ENCODE peak calls at places on chromosomes 12 and 14, in seven cellular contexts. J is NCI-H748 treated with DMSO at 0.1 percent for 48 hours; I is GDM1; L is effector memory CD8-positive, alpha-beta T cell; C is stimulated activated CD4-positive, alpha-beta T cell treated with anti-CD3 and anti-CD28 coated beads, TNF-alpha, amount 100 ng/mL, for 48 hours; V is CD8-positive, alpha-beta memory T cell; W is lung microvascular endothelial cell. P is an unnamed sample.

GRCh38 chr14:51180577-51180976 is 59.5 kb upstream of the TMX1 start:
- DNase-seq in L (no peak), I (no peak), V (no peak), J (no peak), C (no peak), W (no peak), P (no peak)

GRCh38 chr14:38125484-38125912 is 82.2 kb upstream of the SSTR1 start:
- DNase-seq in C (no peak), J (peak; percentile 90), L (no peak), W (no peak), V (no peak), I (no peak), P (no peak)

GRCh38 chr12:109289004-109289403 is 20.1 kb downstream of the FOXN4 start:
- DNase-seq in V (no peak), L (no peak), I (no peak), J (no peak), W (no peak), C (no peak), P (no peak)

GRCh38 chr12:38886931-38887330 is 18.5 kb downstream of the CPNE8 start:
- DNase-seq in V (no peak), I (no peak), C (no peak), J (no peak), L (no peak), W (no peak), P (no peak)

GRCh38 chr12:109951136-109951535 is 45.0 kb downstream of the GIT2 start:
- DNase-seq in J (no peak), W (no peak), C (no peak), L (no peak), I (no peak), V (no peak), P (no peak)

GRCh38 chr14:68676511-68676943 is 116.3 kb downstream of the ZFP36L1 start:
- DNase-seq in L (no peak), W (no peak), J (peak; percentile 7), V (no peak), I (no peak), C (no peak), P (no peak)

GRCh38 chr14:102900631-102901571 is 21.6 kb upstream of the AMN start:
- DNase-seq in W (no peak), J (no peak), V (peak; percentile 17), L (no peak), C (no peak), I (no peak), P (no peak)

GRCh38 chr14:50871914-50872732 is at the start of gene ABHD12B:
- DNase-seq in W (no peak), L (no peak), I (no peak), J (no peak), V (no peak), C (no peak), P (no peak)

GRCh38 chr12:1886396-1887008 is 31.9 kb downstream of the CACNA2D4 start:
- DNase-seq in J (no peak), L (no peak), V (no peak), C (no peak), W (no peak), I (no peak), P (no peak)

GRCh38 chr12:53221203-53222076 is 10.6 kb downstream of the RARG start:
- DNase-seq in W (peak; percentile 78), C (no peak), I (peak; percentile 41), V (no peak), L (peak; percentile 58), J (peak; percentile 37), P (peak; percentile 62)

GRCh38 chr12:102958073-102958829 is 777 bp downstream of the ASCL1 start:
- DNase-seq in I (no peak), C (no peak), J (peak; percentile 48), L (no peak), W (peak; percentile 38), V (no peak), P (peak; percentile 48)

GRCh38 chr12:64090047-64090446 is 132.0 kb downstream of the KICS2 start:
- DNase-seq in J (no peak), C (no peak), V (no peak), L (no peak), I (no peak), W (no peak), P (no peak)

GRCh38 chr12:15886372-15887042 is 4.3 kb downstream of the STRAP start:
- DNase-seq in L (no peak), J (peak; percentile 59), V (no peak), W (peak; percentile 75), I (no peak), C (no peak), P (no peak)

GRCh38 chr12:26548227-26548626 is 284.8 kb downstream of the ITPR2 start:
- DNase-seq in J (no peak), V (no peak), W (no peak), L (no peak), C (no peak), I (no peak), P (no peak)

GRCh38 chr14:103207038-103207403 is 83.8 kb downstream of the TNFAIP2 start:
- DNase-seq in V (no peak), W (no peak), J (peak; percentile 12), I (no peak), L (no peak), C (no peak), P (no peak)

GRCh38 chr14:77311217-77311616 is 9.5 kb downstream of the POMT2 start:
- DNase-seq in C (no peak), I (no peak), J (no peak), L (no peak), W (no peak), V (no peak), P (no peak)

GRCh38 chr12:19239616-19240234 is 110.2 kb downstream of the PLEKHA5 start:
- DNase-seq in L (no peak), W (no peak), I (no peak), J (no peak), C (no peak), V (no peak), P (no peak)

GRCh38 chr14:95255487-95255886 is 64.2 kb downstream of the CLMN start:
- DNase-seq in V (no peak), L (no peak), W (no peak), I (no peak), J (peak; percentile 31), C (no peak), P (no peak)

GRCh38 chr12:101328917-101329316 is 49.0 kb downstream of the UTP20 start:
- DNase-seq in C (no peak), V (no peak), I (no peak), L (no peak), W (no peak), J (no peak), P (no peak)

GRCh38 chr12:93676408-93677194 is 574 bp upstream of the CRADD start:
- DNase-seq in C (no peak), V (no peak), L (no peak), I (no peak), J (no peak), W (no peak), P (no peak)

P was measured in mesothelial cell of epicardium.